ENCODE peak calls at places on chromosomes 13 and 19, in four cellular contexts. C is hypothalamus, F is ureter, W is NCI-H774. O is an unnamed sample.
A peak's percentile ranks its signal among the peaks of the same experiment; 100 is the strongest.

GRCh38 chr19:28170066-28170465 is 1042.9 kb downstream of the UQCRFS1 start:
- DNase-seq in C (no peak), F (no peak), W (peak; percentile 9), O (no peak)

GRCh38 chr13:70835349-70835748 is 727.1 kb upstream of the KLHL1 start:
- DNase-seq in C (no peak), F (no peak), W (no peak), O (no peak)

GRCh38 chr13:51154029-51154555 is 43.0 kb upstream of the C13orf42 start:
- DNase-seq in C (no peak), F (no peak), W (no peak), O (no peak)

GRCh38 chr19:2544576-2545415 is 68.9 kb downstream of the GADD45B start:
- DNase-seq in C (no peak), F (no peak), W (no peak), O (no peak)

GRCh38 chr19:5719274-5719960 is 529 bp downstream of the LONP1 start:
- DNase-seq in C (no peak), F (no peak), W (no peak), O (no peak)

GRCh38 chr13:113110048-113110851 is 4.7 kb downstream of the F7 start:
- DNase-seq in C (no peak), F (no peak), W (no peak), O (no peak)

GRCh38 chr19:49589391-49589790 is 1.6 kb upstream of the PRR12 start:
- DNase-seq in C (no peak), F (no peak), W (no peak), O (no peak)

GRCh38 chr13:98999635-98999952 is 21.7 kb upstream of the DOCK9 start:
- DNase-seq in C (no peak), F (no peak), W (no peak), O (no peak)

GRCh38 chr19:50500060-50500752 is 10.8 kb downstream of the JOSD2 start:
- DNase-seq in C (peak; percentile 52), F (no peak), W (no peak), O (no peak)

GRCh38 chr13:112901951-112902651 is 66.9 kb upstream of the MCF2L start:
- DNase-seq in C (no peak), F (no peak), W (no peak), O (no peak)

GRCh38 chr19:48982280-48982679 is 10.8 kb downstream of the GYS1 start:
- DNase-seq in C (no peak), F (no peak), W (no peak), O (no peak)

GRCh38 chr13:78680064-78680463 is 21.1 kb upstream of the OBI1 start:
- DNase-seq in C (no peak), F (no peak), W (no peak), O (no peak)

GRCh38 chr19:56670961-56671612 is 470 bp downstream of the ZNF835 start:
- DNase-seq in C (no peak), F (peak; percentile 60), W (peak; percentile 90), O (no peak)

GRCh38 chr19:3670258-3670795 is 29.9 kb downstream of the PIP5K1C start:
- DNase-seq in C (no peak), F (peak; percentile 88), W (no peak), O (no peak)

GRCh38 chr19:6312018-6312417 is 21.4 kb downstream of the ACER1 start:
- DNase-seq in C (no peak), F (no peak), W (no peak), O (no peak)

GRCh38 chr19:49132974-49133609 is 13.7 kb downstream of the PPFIA3 start:
- DNase-seq in C (no peak), F (no peak), W (no peak), O (peak; percentile 40)

GRCh38 chr13:62525652-62526051 is 1110.0 kb upstream of the PCDH20 start:
- DNase-seq in C (no peak), F (no peak), W (no peak), O (no peak)

GRCh38 chr13:59706101-59706976 is 457.4 kb downstream of the DIAPH3 start:
- DNase-seq in C (no peak), F (no peak), W (no peak), O (no peak)

GRCh38 chr19:3723883-3724282 is 15.7 kb downstream of the TJP3 start:
- DNase-seq in C (no peak), F (no peak), W (no peak), O (no peak)

GRCh38 chr19:12880551-12881171 is 588 bp downstream of the DNASE2 start:
- DNase-seq in C (no peak), F (no peak), W (no peak), O (no peak)

GRCh38 chr13:26965976-26966375 is 205.4 kb upstream of the GPR12 start:
- DNase-seq in C (no peak), F (no peak), W (no peak), O (peak; percentile 73)

GRCh38 chr13:113654591-113655357 is 3.2 kb downstream of the ATP4B start:
- DNase-seq in C (no peak), F (no peak), W (no peak), O (no peak)

GRCh38 chr13:104315606-104316005 is 1249.4 kb upstream of the SLC10A2 start:
- DNase-seq in C (no peak), F (no peak), W (no peak), O (no peak)

GRCh38 chr19:39237200-39238184 is 7.3 kb downstream of the IFNL3 start:
- DNase-seq in C (no peak), F (peak; percentile 84), W (peak; percentile 32), O (peak; percentile 40)

GRCh38 chr13:32735859-32736258 is 149.6 kb downstream of the PDS5B start:
- DNase-seq in C (no peak), F (no peak), W (no peak), O (no peak)

GRCh38 chr13:31807090-31807541 is 67.8 kb downstream of the RXFP2 start:
- DNase-seq in C (no peak), F (no peak), W (no peak), O (no peak)

GRCh38 chr19:1833540-1833939 is 14.7 kb downstream of the REXO1 start:
- DNase-seq in C (peak; percentile 21), F (no peak), W (no peak), O (no peak)

GRCh38 chr13:51549050-51549449 is 35.2 kb upstream of the WDFY2 start:
- DNase-seq in C (no peak), F (peak; percentile 52), W (no peak), O (peak; percentile 45)

GRCh38 chr13:32228330-32229041 is 86.7 kb downstream of the ZAR1L start:
- DNase-seq in C (no peak), F (no peak), W (peak; percentile 78), O (peak; percentile 96)